ENCODE peak calls at places on chromosome 10, in nine cellular contexts. V is HTR-8/SVneo; J is activated naive CD4-positive, alpha-beta T cell; G is CD8-positive, alpha-beta memory T cell; Y is NCI-H446 treated with DMSO at 0.1 percent for 48 hours; A is nephron progenitor cell; D is putamen; S is psoas muscle; B is fibroblast of the conjunctiva. Q is an unnamed sample.

GRCh38 chr10:107081644-107082043 is 82.9 kb downstream of the SORCS1 start:
- DNase-seq in G (no peak), S (no peak), J (no peak), D (no peak), V (no peak), Y (no peak), B (no peak), A (no peak), Q (no peak)

GRCh38 chr10:92891885-92892705 is 43.8 kb downstream of the EXOC6 start:
- DNase-seq in G (no peak), D (no peak), V (peak), B (peak), S (peak), J (no peak), A (no peak), Y (peak), Q (no peak)

GRCh38 chr10:102648889-102649752 is 4.8 kb downstream of the TRIM8 start:
- DNase-seq in B (no peak), G (no peak), A (no peak), S (peak), D (peak), V (no peak), J (no peak), Y (no peak), Q (no peak)

GRCh38 chr10:42594246-42594650 is 44.1 kb downstream of the ZNF33B start:
- DNase-seq in G (no peak), J (no peak), D (no peak), B (no peak), Y (no peak), V (no peak), A (no peak), S (no peak), Q (no peak)

GRCh38 chr10:43230101-43230908 is 36.6 kb downstream of the RASGEF1A start:
- DNase-seq in A (peak), G (no peak), D (no peak), Y (no peak), S (peak), B (no peak), J (no peak), V (no peak), Q (no peak)

GRCh38 chr10:11448545-11449244 is 162.8 kb downstream of the USP6NL start:
- DNase-seq in S (no peak), A (no peak), J (no peak), G (no peak), Y (no peak), B (no peak), D (no peak), V (no peak), Q (peak)

GRCh38 chr10:95758351-95759025 is 2.5 kb downstream of the ENTPD1 start:
- DNase-seq in B (no peak), J (no peak), G (no peak), V (no peak), Y (no peak), S (no peak), D (no peak), A (no peak), Q (no peak)

GRCh38 chr10:6716521-6716920 is 136.4 kb upstream of the PRKCQ start:
- DNase-seq in V (no peak), Y (no peak), J (no peak), S (no peak), B (peak), D (no peak), G (no peak), A (no peak), Q (no peak)

GRCh38 chr10:57506414-57507094 is 761.1 kb downstream of the IPMK start:
- DNase-seq in D (no peak), G (no peak), J (no peak), V (no peak), A (no peak), B (no peak), Y (no peak), S (no peak), Q (no peak)

GRCh38 chr10:59234814-59235429 is 58.5 kb downstream of the PHYHIPL start:
- DNase-seq in A (peak), Y (peak), B (peak), S (no peak), J (no peak), G (no peak), V (no peak), D (peak), Q (no peak)

GRCh38 chr10:83750604-83751003 is 388.7 kb upstream of the GHITM start:
- DNase-seq in Y (no peak), J (no peak), B (no peak), V (no peak), D (no peak), S (no peak), G (no peak), A (no peak), Q (no peak)

GRCh38 chr10:43901302-43901701 is 252.6 kb upstream of the ZNF32 start:
- DNase-seq in A (no peak), V (no peak), J (no peak), B (no peak), D (no peak), S (no peak), G (no peak), Y (no peak), Q (no peak)

GRCh38 chr10:116880716-116881440 is 31.6 kb downstream of the ENO4 start:
- DNase-seq in V (no peak), J (no peak), G (no peak), B (no peak), A (no peak), D (no peak), Y (no peak), S (no peak), Q (no peak)

GRCh38 chr10:8583096-8583495 is 528.6 kb downstream of the GATA3 start:
- DNase-seq in B (no peak), G (no peak), J (no peak), S (no peak), D (no peak), Y (no peak), V (no peak), A (no peak), Q (no peak)

GRCh38 chr10:119203006-119203405 is 4.4 kb upstream of the GRK5 start:
- DNase-seq in G (no peak), D (no peak), V (no peak), A (no peak), J (no peak), B (no peak), S (no peak), Y (no peak), Q (no peak)

GRCh38 chr10:561721-562120 is 127.7 kb downstream of the DIP2C start:
- DNase-seq in B (no peak), Y (no peak), V (no peak), S (no peak), A (no peak), D (no peak), J (no peak), G (no peak), Q (no peak)

GRCh38 chr10:33653584-33654367 is 319.3 kb upstream of the NRP1 start:
- DNase-seq in A (no peak), J (no peak), Y (no peak), V (no peak), S (no peak), D (no peak), B (no peak), G (no peak), Q (no peak)

GRCh38 chr10:72156223-72156622 is 59.6 kb upstream of the ANAPC16 start:
- DNase-seq in Y (no peak), B (no peak), V (no peak), S (no peak), D (no peak), J (no peak), A (no peak), G (no peak), Q (no peak)

GRCh38 chr10:266974-267425 is 131.7 kb downstream of the ZMYND11 start:
- DNase-seq in A (no peak), G (no peak), Y (no peak), V (peak), B (no peak), S (no peak), J (no peak), D (no peak), Q (no peak)

GRCh38 chr10:110901954-110902819 is 16.8 kb downstream of the BBIP1 start:
- DNase-seq in D (no peak), B (peak), G (no peak), S (no peak), V (no peak), J (no peak), A (no peak), Y (no peak), Q (no peak)

GRCh38 chr10:86644412-86645110 is 9.8 kb upstream of the OPN4 start:
- DNase-seq in V (no peak), D (no peak), J (no peak), A (no peak), Y (no peak), S (no peak), G (no peak), B (no peak), Q (no peak)

GRCh38 chr10:120422459-120422858 is 34.6 kb upstream of the PLPP4 start:
- DNase-seq in B (peak), D (no peak), A (no peak), V (peak), S (no peak), Y (no peak), G (no peak), J (no peak), Q (no peak)

GRCh38 chr10:117550042-117550441 is 7.5 kb downstream of the EMX2 start:
- DNase-seq in Y (no peak), G (no peak), D (no peak), V (no peak), B (no peak), A (no peak), J (no peak), S (no peak), Q (no peak)

GRCh38 chr10:124200011-124200410 is 106.6 kb upstream of the CHST15 start:
- DNase-seq in A (no peak), S (no peak), Y (no peak), J (no peak), G (no peak), V (no peak), D (no peak), B (no peak), Q (no peak)

GRCh38 chr10:131474426-131474825 is 162.9 kb upstream of the TCERG1L start:
- DNase-seq in A (no peak), V (no peak), S (no peak), B (no peak), G (no peak), Y (no peak), D (no peak), J (no peak), Q (no peak)

GRCh38 chr10:11763501-11763861 is 21.3 kb downstream of the ECHDC3 start:
- DNase-seq in Y (no peak), S (no peak), J (no peak), G (no peak), V (no peak), D (no peak), B (no peak), A (no peak), Q (no peak)

GRCh38 chr10:132913559-132914115 is 28.7 kb downstream of the CFAP46 start:
- DNase-seq in S (no peak), A (no peak), D (no peak), G (no peak), B (no peak), Y (no peak), V (no peak), J (no peak), Q (no peak)

GRCh38 chr10:88064608-88065383 is 201.4 kb downstream of the PTEN start:
- DNase-seq in J (no peak), D (no peak), G (no peak), S (peak), V (no peak), A (no peak), B (peak), Y (peak), Q (no peak)

GRCh38 chr10:101567165-101568006 is 20.7 kb downstream of the POLL start:
- DNase-seq in A (no peak), Y (no peak), J (no peak), S (no peak), D (no peak), G (no peak), V (no peak), B (no peak), Q (no peak)

GRCh38 chr10:30980951-30981616 is 50.6 kb downstream of the ZNF438 start:
- DNase-seq in G (no peak), B (no peak), V (no peak), A (no peak), D (peak), J (no peak), S (peak), Y (peak), Q (no peak)

GRCh38 chr10:53664620-53665019 is 892.0 kb upstream of the MBL2 start:
- DNase-seq in Y (no peak), D (no peak), B (no peak), A (peak), S (no peak), G (no peak), J (no peak), V (no peak), Q (no peak)

GRCh38 chr10:123241391-123242141 is 87.4 kb downstream of the BUB3 start:
- DNase-seq in A (no peak), G (peak), D (no peak), J (no peak), Y (no peak), V (no peak), B (no peak), S (no peak), Q (no peak)

GRCh38 chr10:45408421-45409319 is 34.7 kb downstream of the ALOX5 start:
- DNase-seq in Y (no peak), D (no peak), V (no peak), B (no peak), G (no peak), J (no peak), A (no peak), S (no peak), Q (no peak)

GRCh38 chr10:105269689-105270088 is 628.6 kb downstream of the SORCS3 start:
- DNase-seq in A (no peak), G (no peak), Y (no peak), S (no peak), B (no peak), J (no peak), D (no peak), V (no peak), Q (no peak)

GRCh38 chr10:10780746-10781145 is 236.9 kb upstream of the CELF2 start:
- DNase-seq in B (no peak), A (no peak), V (no peak), G (no peak), J (no peak), S (no peak), Y (no peak), D (no peak), Q (no peak)

GRCh38 chr10:12077580-12078180 is 8.9 kb downstream of the DHTKD1 start:
- DNase-seq in A (no peak), V (no peak), B (no peak), G (no peak), S (no peak), J (no peak), Y (no peak), D (no peak), Q (no peak)

GRCh38 chr10:102115775-102116174 is 4.4 kb downstream of the LDB1 start:
- DNase-seq in J (no peak), Y (no peak), A (no peak), G (no peak), S (no peak), D (no peak), B (no peak), V (no peak), Q (no peak)

GRCh38 chr10:86403183-86403797 is 36.7 kb upstream of the GRID1 start:
- DNase-seq in S (no peak), A (no peak), Y (no peak), B (no peak), G (no peak), J (no peak), D (peak), V (no peak), Q (no peak)